ENCODE peak calls at places on chromosomes 2 and 18, in nine cellular contexts. N is astrocyte of the spinal cord, S is IMR-90, U is heart right ventricle, R is A673, G is HCT116, K is HFFc6, Z is GM12864, V is adrenal gland. D is an unnamed sample.

GRCh38 chr2:36322108-36322507 is 33.5 kb upstream of the CRIM1 start:
- DNase-seq in N (peak), S (peak), U (no peak), R (peak), G (peak), K (peak), Z (no peak), V (no peak), D (no peak)

GRCh38 chr18:51290864-51291263 is 93.4 kb upstream of the MEX3C start:
- DNase-seq in N (no peak), S (no peak), U (no peak), R (no peak), G (no peak), K (no peak), Z (no peak), V (no peak), D (no peak)

GRCh38 chr2:64362562-64363026 is 91.4 kb upstream of the LGALSL start:
- DNase-seq in N (no peak), S (no peak), U (no peak), R (no peak), G (peak), K (no peak), Z (no peak), V (no peak), D (no peak)

GRCh38 chr18:78697446-78697845 is 282.2 kb upstream of the SALL3 start:
- DNase-seq in N (no peak), S (no peak), U (no peak), R (no peak), G (no peak), K (no peak), Z (no peak), V (no peak), D (no peak)

GRCh38 chr2:232436381-232437129 is 19.4 kb upstream of the ALPI start:
- DNase-seq in N (no peak), S (no peak), U (no peak), R (no peak), G (no peak), K (no peak), Z (no peak), V (no peak), D (no peak)

GRCh38 chr2:28068098-28068497 is 177.6 kb downstream of the BABAM2 start:
- DNase-seq in N (no peak), S (no peak), U (no peak), R (peak), G (no peak), K (peak), Z (no peak), V (no peak), D (no peak)

GRCh38 chr18:24397694-24398365 is at the start of gene OSBPL1A:
- DNase-seq in N (peak), S (peak), U (peak), R (peak), G (peak), K (peak), Z (no peak), V (peak), D (peak)

GRCh38 chr18:53792762-53793161 is 431.7 kb downstream of the MBD2 start:
- DNase-seq in N (no peak), S (no peak), U (no peak), R (no peak), G (no peak), K (no peak), Z (no peak), V (no peak), D (no peak)

GRCh38 chr2:121689356-121689755 is 40.1 kb upstream of the CLASP1 start:
- DNase-seq in N (peak), S (peak), U (peak), R (peak), G (no peak), K (peak), Z (no peak), V (peak), D (no peak)

GRCh38 chr2:26462511-26463251 is 15.2 kb downstream of the OTOF start:
- DNase-seq in N (peak), S (peak), U (no peak), R (peak), G (peak), K (peak), Z (no peak), V (peak), D (peak)

GRCh38 chr2:127174176-127174575 is 45.9 kb downstream of the CYP27C1 start:
- DNase-seq in N (peak), S (peak), U (peak), R (no peak), G (no peak), K (no peak), Z (no peak), V (no peak), D (no peak)

GRCh38 chr18:10526211-10526949 is 553 bp downstream of the NAPG start:
- DNase-seq in N (no peak), S (peak), U (peak), R (peak), G (no peak), K (no peak), Z (no peak), V (peak), D (peak)
- TF ChIP-seq CTCF in N (no peak), S (no peak), U (no peak), R (no peak), G (no peak), K (no peak), Z (no peak), V (no peak), D (no peak)

DNA sequence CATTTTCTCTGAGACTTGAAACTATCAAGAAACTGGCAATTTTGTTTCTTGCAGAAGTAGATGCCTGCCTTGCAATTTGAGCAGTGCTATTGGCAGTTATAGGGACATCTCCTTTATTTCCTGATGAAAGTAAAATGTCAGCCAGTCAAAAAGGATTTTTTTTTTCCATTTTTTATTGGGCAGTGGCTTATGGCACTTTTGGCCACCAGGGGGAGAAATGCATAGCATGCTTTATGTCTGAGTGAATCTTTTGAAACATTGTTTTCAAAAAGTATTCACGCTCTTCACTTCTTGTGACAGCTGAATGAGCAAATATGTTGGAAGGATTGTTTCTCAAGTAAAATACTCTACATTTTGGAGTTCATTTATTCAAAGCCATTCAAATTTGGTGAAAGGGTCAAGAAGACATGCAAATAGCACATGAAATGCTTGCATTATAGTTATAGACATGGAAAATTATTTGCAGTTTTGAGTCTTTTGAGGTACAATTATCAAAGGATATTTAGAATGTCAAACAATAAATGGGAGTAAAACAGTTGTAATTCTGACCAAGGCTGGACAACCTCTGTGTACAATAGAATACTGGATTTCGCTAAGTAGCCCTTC is 491.0 kb downstream of the CDH2 start:
- DNase-seq in N (peak), S (peak), U (no peak), R (peak), G (peak), K (peak), Z (no peak), V (no peak), D (no peak)
- TF ChIP-seq CTCF in N (peak), S (peak), U (peak), R (peak), G (peak), K (peak), Z (peak), V (peak), D (peak)

GRCh38 chr2:16323551-16324543 is 341.8 kb downstream of the CYRIA start:
- DNase-seq in N (no peak), S (no peak), U (no peak), R (no peak), G (no peak), K (no peak), Z (no peak), V (no peak), D (no peak)

GRCh38 chr2:16325613-16326510 is 339.8 kb downstream of the CYRIA start:
- DNase-seq in N (no peak), S (no peak), U (no peak), R (no peak), G (no peak), K (no peak), Z (no peak), V (no peak), D (no peak)

GRCh38 chr2:16323131-16323520 is 342.5 kb downstream of the CYRIA start:
- DNase-seq in N (no peak), S (no peak), U (no peak), R (no peak), G (no peak), K (no peak), Z (no peak), V (no peak), D (no peak)

GRCh38 chr2:16324971-16325612 is 340.5 kb downstream of the CYRIA start:
- DNase-seq in N (no peak), S (no peak), U (no peak), R (no peak), G (no peak), K (no peak), Z (no peak), V (no peak), D (no peak)

DNA sequence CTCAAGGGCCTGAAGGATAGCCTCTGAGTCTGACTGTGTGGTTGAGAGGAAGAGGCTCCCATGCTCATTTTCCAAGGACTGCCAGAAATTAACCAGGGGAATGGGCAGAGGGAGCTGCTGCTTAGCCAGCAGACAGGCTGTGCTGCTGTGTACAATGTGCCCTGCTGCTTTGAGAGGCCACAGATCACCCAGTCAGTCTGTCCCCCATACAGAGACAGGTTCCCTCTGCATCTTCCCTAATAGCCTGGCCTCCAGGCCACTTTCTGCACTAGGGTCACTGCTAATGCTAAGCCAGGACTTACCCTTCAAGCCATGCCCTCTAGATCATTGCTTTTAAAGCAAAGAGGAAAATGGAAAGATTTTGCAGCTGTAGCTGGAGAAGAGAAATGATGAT is 341.1 kb downstream of the CYRIA start:
- DNase-seq in N (no peak), S (no peak), U (no peak), R (no peak), G (no peak), K (no peak), Z (no peak), V (no peak), D (no peak)
- TF ChIP-seq CTCF in N (no peak), S (no peak), U (no peak), R (no peak), G (no peak), K (no peak), Z (no peak), V (no peak), D (no peak)

GRCh38 chr2:190701586-190701985 is 52.7 kb downstream of the NAB1 start:
- DNase-seq in N (no peak), S (no peak), U (no peak), R (no peak), G (no peak), K (no peak), Z (no peak), V (no peak), D (no peak)

GRCh38 chr2:190697421-190697820 is 48.5 kb downstream of the NAB1 start:
- DNase-seq in N (no peak), S (no peak), U (no peak), R (no peak), G (no peak), K (no peak), Z (no peak), V (no peak), D (no peak)

GRCh38 chr2:190695739-190696138 is 46.9 kb downstream of the NAB1 start:
- DNase-seq in N (no peak), S (peak), U (no peak), R (peak), G (no peak), K (no peak), Z (no peak), V (no peak), D (no peak)

GRCh38 chr2:190696792-190697398 is 48.0 kb downstream of the NAB1 start:
- DNase-seq in N (no peak), S (no peak), U (no peak), R (no peak), G (no peak), K (no peak), Z (no peak), V (no peak), D (no peak)

GRCh38 chr2:190698895-190699294 is 50.0 kb downstream of the NAB1 start:
- DNase-seq in N (no peak), S (peak), U (no peak), R (no peak), G (no peak), K (no peak), Z (no peak), V (no peak), D (no peak)
- TF ChIP-seq CTCF in N (peak), S (no peak), U (peak), R (peak), G (no peak), K (peak), Z (no peak), V (no peak), D (no peak)

GRCh38 chr2:8259106-8259840 is 422.6 kb upstream of the ID2 start:
- DNase-seq in N (no peak), S (no peak), U (no peak), R (peak), G (no peak), K (no peak), Z (no peak), V (no peak), D (no peak)

GRCh38 chr2:8257502-8257901 is 424.4 kb upstream of the ID2 start:
- DNase-seq in N (no peak), S (no peak), U (no peak), R (no peak), G (no peak), K (no peak), Z (no peak), V (no peak), D (no peak)

GRCh38 chr2:8260213-8260612 is 421.6 kb upstream of the ID2 start:
- DNase-seq in N (no peak), S (no peak), U (no peak), R (no peak), G (no peak), K (no peak), Z (no peak), V (no peak), D (no peak)

GRCh38 chr2:8258406-8258805 is 423.4 kb upstream of the ID2 start:
- DNase-seq in N (no peak), S (no peak), U (no peak), R (no peak), G (no peak), K (no peak), Z (no peak), V (no peak), D (no peak)

GRCh38 chr2:8259841-8260178 is 422.0 kb upstream of the ID2 start:
- DNase-seq in N (no peak), S (no peak), U (no peak), R (no peak), G (no peak), K (no peak), Z (no peak), V (no peak), D (no peak)
- TF ChIP-seq CTCF in N (no peak), S (no peak), U (no peak), R (no peak), G (no peak), K (no peak), Z (no peak), V (no peak), D (no peak)

DNA sequence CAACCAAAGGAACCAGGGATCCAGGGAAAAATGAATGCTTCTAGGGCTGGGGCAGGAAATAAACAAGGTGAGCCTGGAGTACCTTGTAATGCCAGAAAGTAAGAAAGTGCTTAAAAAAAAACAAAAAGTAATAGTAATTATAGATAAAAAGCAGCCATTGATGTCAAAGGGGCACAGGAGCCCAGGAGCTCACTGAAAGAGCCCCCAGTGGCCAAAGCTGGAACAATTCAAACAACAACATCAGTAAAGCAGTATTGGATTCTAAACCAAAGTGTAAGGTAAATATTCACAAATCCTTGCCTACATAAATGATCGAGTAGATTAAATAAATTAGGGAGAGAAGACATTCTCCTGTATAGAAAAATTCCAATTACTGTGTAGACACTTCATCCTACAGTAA is 114.3 kb upstream of the ARL4C start:
- DNase-seq in N (no peak), S (no peak), U (no peak), R (no peak), G (peak), K (no peak), Z (no peak), V (no peak), D (no peak)
- TF ChIP-seq CTCF in N (peak), S (peak), U (peak), R (peak), G (peak), K (peak), Z (peak), V (no peak), D (peak)